ENCODE peak calls at places on chromosomes 4 and X, in four cellular contexts. P is stimulated activated CD4-positive, alpha-beta T cell treated with anti-CD3 and anti-CD28 coated beads, TNF-alpha, amount 100 ng/mL, for 48 hours; Q is NCI-H2081; L is OCI-M1. V is an unnamed sample.

GRCh38 chrX:109839694-109840358 is 106.8 kb upstream of the ACSL4 start:
- DNase-seq in P (no peak), L (peak; percentile 88), Q (no peak), V (no peak)

GRCh38 chr4:74772783-74773182 is 21.5 kb downstream of the BTC start:
- DNase-seq in L (no peak), Q (no peak), P (no peak), V (no peak)

GRCh38 chrX:23896983-23897382 is 10.8 kb downstream of the APOO start:
- DNase-seq in L (peak; percentile 78), P (no peak), Q (no peak), V (no peak)

GRCh38 chr4:6773106-6773505 is 9.4 kb upstream of the KIAA0232 start:
- DNase-seq in P (no peak), Q (no peak), L (no peak), V (no peak)

GRCh38 chr4:124083706-124084105 is 628.8 kb downstream of the ANKRD50 start:
- DNase-seq in L (no peak), P (no peak), Q (no peak), V (no peak)

GRCh38 chrX:41381685-41382084 is 47.7 kb downstream of the DDX3X start:
- DNase-seq in Q (no peak), P (no peak), L (peak; percentile 44), V (no peak)

GRCh38 chr4:153684182-153685073 is at the start of gene TLR2:
- DNase-seq in Q (no peak), L (no peak), P (peak; percentile 41), V (no peak)

GRCh38 chrX:40423299-40423698 is 157.5 kb upstream of the ATP6AP2 start:
- DNase-seq in L (peak; percentile 2), P (no peak), Q (no peak), V (no peak)

GRCh38 chr4:182893490-182893889 is 23.7 kb downstream of the DCTD start:
- DNase-seq in P (no peak), Q (no peak), L (no peak), V (no peak)

GRCh38 chrX:99572711-99573110 is 837.4 kb downstream of the PCDH19 start:
- DNase-seq in P (no peak), Q (no peak), L (no peak), V (no peak)